ENCODE peak calls at places on chromosomes 4 and X, in four cellular contexts. C, L, U and G are unnamed samples. For H3K4me1, the result is how much of the 10 kb centered on the place peaks cover.

GRCh38 chrX:134868766-134869495 is 121.9 kb upstream of the SMIM10 start:
- DNase-seq in C (no peak), U (no peak), L (no peak), G (no peak)

GRCh38 chrX:40864972-40865371 is 129.6 kb upstream of the MED14 start:
- DNase-seq in C (no peak), U (no peak), L (no peak), G (no peak)

GRCh38 chr4:138235419-138235952 is 6.7 kb downstream of the SLC7A11 start:
- DNase-seq in L (no peak), C (no peak), U (no peak), G (no peak)

GRCh38 chrX:67779099-67779498 is 235.3 kb downstream of the AR start:
- DNase-seq in U (no peak), C (no peak), L (no peak), G (no peak)

GRCh38 chrX:1561164-1561563 is 24.2 kb upstream of the P2RY8 start:
- DNase-seq in L (no peak), U (no peak), C (no peak), G (no peak)

GRCh38 chrX:10395179-10395578 is 225.2 kb downstream of the MID1 start:
- DNase-seq in C (no peak), U (no peak), L (no peak), G (no peak)

GRCh38 chr4:147733614-147734344 is 1.9 kb downstream of the ARHGAP10 start:
- DNase-seq in C (peak), L (no peak), U (no peak), G (no peak)

GRCh38 chrX:109926118-109926517 is 76.8 kb upstream of the TMEM164 start:
- DNase-seq in L (no peak), U (no peak), C (no peak), G (no peak)

GRCh38 chr4:15262396-15262795 is 165.4 kb upstream of the C1QTNF7 start:
- DNase-seq in L (no peak), U (no peak), C (no peak), G (no peak)

GRCh38 chrX:65718538-65718937 is 51.1 kb downstream of the MSN start:
- DNase-seq in L (no peak), U (no peak), C (no peak), G (no peak)

GRCh38 chr4:158809611-158810486 is 41.0 kb downstream of the FNIP2 start:
- DNase-seq in L (no peak), U (no peak), C (peak), G (peak)

GRCh38 chr4:153497091-153497531 is 31.0 kb downstream of the TMEM131L start:
- DNase-seq in U (no peak), L (no peak), C (no peak), G (no peak)

GRCh38 chr4:83075696-83076095 is 38.8 kb downstream of the PLAC8 start:
- DNase-seq in U (no peak), L (no peak), C (no peak), G (no peak)

GRCh38 chr4:26120098-26120795 is 200.6 kb upstream of the RBPJ start:
- DNase-seq in C (no peak), U (no peak), L (no peak), G (no peak)

GRCh38 chrX:15515931-15516330 is 15.3 kb downstream of the BMX start:
- DNase-seq in U (no peak), C (peak), L (no peak), G (no peak)

GRCh38 chrX:39164212-39164611 is 363.0 kb downstream of the MID1IP1 start:
- DNase-seq in L (no peak), U (no peak), C (no peak), G (no peak)

GRCh38 chr4:143234153-143234552 is 49.4 kb downstream of the USP38 start:
- DNase-seq in U (no peak), L (no peak), C (no peak), G (no peak)

GRCh38 chrX:7115557-7115956 is 32.0 kb upstream of the STS start:
- DNase-seq in U (no peak), C (no peak), L (no peak), G (no peak)

GRCh38 chr4:25144870-25145481 is 15.3 kb downstream of the SEPSECS start:
- DNase-seq in C (no peak), U (peak), L (no peak), G (peak)

GRCh38 chr4:6339818-6340445 is 70.3 kb downstream of the WFS1 start:
- DNase-seq in U (no peak), C (no peak), L (peak), G (no peak)

GRCh38 chrX:39396358-39396995 is 595.2 kb downstream of the MID1IP1 start:
- DNase-seq in C (no peak), L (no peak), U (no peak), G (no peak)

GRCh38 chr4:56226579-56226978 is 160.7 kb downstream of the AASDH start:
- DNase-seq in C (no peak), U (no peak), L (no peak), G (no peak)

GRCh38 chr4:149343614-149344013 is 472.0 kb downstream of the IQCM start:
- DNase-seq in L (no peak), U (no peak), C (no peak), G (no peak)

GRCh38 chrX:126550816-126551215 is 1.8 kb downstream of the DCAF12L1 start:
- DNase-seq in L (no peak), C (no peak), U (no peak), G (no peak)

GRCh38 chr4:10003666-10004065 is 17.6 kb downstream of the SLC2A9 start:
- DNase-seq in L (no peak), C (no peak), U (no peak), G (no peak)
- H3K4me1 ChIP-seq in L (under half), C (under half), U (under half), G (under half)

DNA sequence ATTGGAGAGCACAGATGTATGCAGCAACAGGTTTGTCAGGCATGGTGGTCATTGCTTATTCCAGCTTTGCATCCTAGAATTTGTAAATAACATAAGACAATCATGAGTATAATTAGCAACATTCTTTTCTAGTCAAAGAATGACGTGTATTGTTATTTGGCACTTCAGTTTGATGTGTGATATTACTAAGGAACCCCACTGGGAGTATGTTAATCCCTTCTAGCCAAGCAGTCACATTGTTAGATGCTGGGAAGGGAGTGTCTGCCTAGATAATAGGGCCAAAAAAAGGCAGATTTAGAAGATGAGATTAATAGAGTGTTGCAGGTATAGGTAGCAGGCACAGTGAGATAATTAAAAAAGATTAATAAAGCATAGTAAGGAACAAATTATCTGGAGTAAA is 159.2 kb upstream of the WDFY3 start:
- DNase-seq in U (no peak), L (no peak), C (no peak), G (no peak)
- H3K4me1 ChIP-seq in U (under half), L (under half), C (under half), G (under half)

DNA sequence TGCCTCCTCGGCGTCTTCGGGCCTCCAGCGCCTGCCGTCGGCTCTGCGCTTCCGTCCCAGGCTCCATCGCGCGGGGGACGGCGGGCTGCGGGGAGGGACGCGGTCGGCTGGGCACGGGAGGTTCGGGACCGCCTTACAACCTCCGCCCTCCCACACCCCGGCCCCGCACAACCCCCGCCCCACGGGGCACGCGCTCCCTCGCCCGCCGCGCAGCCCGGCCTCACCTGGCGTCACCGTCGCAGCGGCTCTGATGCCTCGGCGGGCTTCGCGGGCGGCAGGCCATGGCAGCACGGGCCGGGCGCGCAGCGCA is 258 bp downstream of the SLBP start:
- DNase-seq in U (no peak), C (no peak), L (peak), G (no peak)
- H3K4me1 ChIP-seq in U (under half), C (under half), L (under half), G (under half)

GRCh38 chr4:112518675-112519074 is 2.7 kb upstream of the NEUROG2 start:
- DNase-seq in U (no peak), C (no peak), L (no peak), G (no peak)

GRCh38 chr4:112522389-112522788 is 6.4 kb upstream of the NEUROG2 start:
- DNase-seq in C (no peak), U (no peak), L (no peak), G (no peak)

GRCh38 chr4:112521123-112522116 is 5.4 kb upstream of the NEUROG2 start:
- DNase-seq in L (no peak), U (no peak), C (no peak), G (no peak)

GRCh38 chr4:112519689-112520597 is 4.0 kb upstream of the NEUROG2 start:
- DNase-seq in U (no peak), C (no peak), L (no peak), G (no peak)

DNA sequence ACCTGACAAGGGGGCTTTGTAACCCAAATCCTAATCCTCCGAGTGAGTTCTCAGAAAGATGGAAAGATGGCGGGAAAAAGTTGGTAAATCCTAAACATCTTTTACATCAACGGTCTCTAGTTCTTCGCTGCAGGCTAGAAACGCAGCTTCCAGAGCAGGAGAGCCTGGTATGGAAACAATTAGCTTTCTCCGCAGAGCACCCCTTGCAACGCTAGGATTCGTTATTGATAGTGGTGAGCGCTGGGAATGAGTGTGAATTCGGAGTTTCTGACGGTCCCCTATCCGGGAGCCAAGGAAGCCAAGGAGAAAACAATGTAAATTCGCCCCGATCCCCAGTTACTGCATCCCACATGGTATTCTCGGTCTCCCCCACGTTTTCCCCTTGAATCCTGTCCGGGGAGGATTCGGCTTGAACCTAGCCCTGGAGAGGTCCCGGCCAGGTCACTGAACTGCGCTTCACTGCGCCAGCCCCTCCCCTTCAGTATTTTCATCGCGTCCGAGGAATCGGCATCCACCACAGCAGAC is 4.7 kb upstream of the NEUROG2 start:
- DNase-seq in U (no peak), L (no peak), C (no peak), G (no peak)
- H3K4me1 ChIP-seq in U (under half), L (under half), C (under half), G (under half)

GRCh38 chr4:87005369-87005689 is 70.5 kb downstream of the AFF1 start:
- DNase-seq in L (no peak), U (no peak), C (no peak), G (no peak)

GRCh38 chr4:87005690-87006461 is 71.1 kb downstream of the AFF1 start:
- DNase-seq in U (no peak), L (no peak), C (no peak), G (no peak)

GRCh38 chr4:86999244-86999643 is 64.4 kb downstream of the AFF1 start:
- DNase-seq in U (no peak), L (no peak), C (no peak), G (no peak)

GRCh38 chr4:87003266-87003665 is 68.5 kb downstream of the AFF1 start:
- DNase-seq in L (no peak), C (no peak), U (no peak), G (no peak)

GRCh38 chr4:87002682-87003043 is 67.9 kb downstream of the AFF1 start:
- DNase-seq in C (no peak), L (no peak), U (no peak), G (no peak)
- H3K4me1 ChIP-seq in C (under half), L (under half), U (under half), G (under half)